ENCODE peak calls at places on chromosomes 4 and X, in five cellular contexts. One of them, this sample, is unnamed.

GRCh38 chr4:84596826-84597225 is 13.9 kb downstream of the CDS1 start:
- DNase-seq in bronchial epithelial cell: peak
- DNase-seq in retinal pigment epithelial cell: no peak
- DNase-seq in neural progenitor cell: no peak
- DNase-seq in right cardiac atrium: no peak
- DNase-seq in this sample: no peak

GRCh38 chr4:3677671-3678070 is 88.5 kb upstream of the ADRA2C start:
- DNase-seq in neural progenitor cell: no peak
- DNase-seq in bronchial epithelial cell: no peak
- DNase-seq in right cardiac atrium: no peak
- DNase-seq in retinal pigment epithelial cell: no peak
- DNase-seq in this sample: no peak

GRCh38 chr4:51840791-51841190 is 2.2 kb upstream of the DCUN1D4 start:
- DNase-seq in right cardiac atrium: no peak
- DNase-seq in neural progenitor cell: no peak
- DNase-seq in bronchial epithelial cell: no peak
- DNase-seq in retinal pigment epithelial cell: no peak
- DNase-seq in this sample: no peak

GRCh38 chrX:47313056-47313455 is 57.3 kb upstream of the ZNF157 start:
- DNase-seq in bronchial epithelial cell: no peak
- DNase-seq in neural progenitor cell: no peak
- DNase-seq in retinal pigment epithelial cell: no peak
- DNase-seq in right cardiac atrium: no peak
- DNase-seq in this sample: no peak

GRCh38 chr4:183757105-183757504 is 98.0 kb downstream of the TRAPPC11 start:
- DNase-seq in retinal pigment epithelial cell: no peak
- DNase-seq in right cardiac atrium: no peak
- DNase-seq in neural progenitor cell: no peak
- DNase-seq in bronchial epithelial cell: peak
- DNase-seq in this sample: peak

GRCh38 chr4:76535603-76536380 is 100.8 kb downstream of the SHROOM3 start:
- DNase-seq in retinal pigment epithelial cell: no peak
- DNase-seq in bronchial epithelial cell: no peak
- DNase-seq in neural progenitor cell: no peak
- DNase-seq in right cardiac atrium: no peak
- DNase-seq in this sample: no peak

GRCh38 chr4:184433258-184433892 is 41.0 kb downstream of the IRF2 start:
- DNase-seq in right cardiac atrium: no peak
- DNase-seq in neural progenitor cell: no peak
- DNase-seq in retinal pigment epithelial cell: no peak
- DNase-seq in bronchial epithelial cell: no peak
- DNase-seq in this sample: no peak

GRCh38 chr4:149752729-149753128 is 62.9 kb downstream of the IQCM start:
- DNase-seq in retinal pigment epithelial cell: no peak
- DNase-seq in bronchial epithelial cell: peak
- DNase-seq in right cardiac atrium: no peak
- DNase-seq in neural progenitor cell: no peak
- DNase-seq in this sample: no peak

GRCh38 chr4:55181606-55182005 is 56.2 kb upstream of the KDR start:
- DNase-seq in retinal pigment epithelial cell: peak
- DNase-seq in neural progenitor cell: no peak
- DNase-seq in right cardiac atrium: no peak
- DNase-seq in bronchial epithelial cell: no peak
- DNase-seq in this sample: no peak

GRCh38 chrX:82218361-82218760 is 1016.5 kb downstream of the SH3BGRL start:
- DNase-seq in right cardiac atrium: no peak
- DNase-seq in bronchial epithelial cell: peak
- DNase-seq in retinal pigment epithelial cell: no peak
- DNase-seq in neural progenitor cell: peak
- DNase-seq in this sample: peak

GRCh38 chr4:41933997-41934812 is 1.0 kb upstream of the TMEM33 start:
- DNase-seq in bronchial epithelial cell: no peak
- DNase-seq in retinal pigment epithelial cell: no peak
- DNase-seq in right cardiac atrium: no peak
- DNase-seq in neural progenitor cell: no peak
- DNase-seq in this sample: no peak

GRCh38 chrX:39856472-39857121 is 241.2 kb downstream of the BCOR start:
- DNase-seq in retinal pigment epithelial cell: no peak
- DNase-seq in right cardiac atrium: no peak
- DNase-seq in bronchial epithelial cell: no peak
- DNase-seq in neural progenitor cell: no peak
- DNase-seq in this sample: no peak

GRCh38 chr4:7938513-7939376 is 916 bp downstream of the AFAP1 start:
- DNase-seq in neural progenitor cell: peak
- DNase-seq in bronchial epithelial cell: peak
- DNase-seq in retinal pigment epithelial cell: no peak
- DNase-seq in right cardiac atrium: peak
- DNase-seq in this sample: no peak

GRCh38 chr4:10315638-10316037 is 141.6 kb downstream of the ZNF518B start:
- DNase-seq in neural progenitor cell: no peak
- DNase-seq in bronchial epithelial cell: no peak
- DNase-seq in retinal pigment epithelial cell: no peak
- DNase-seq in right cardiac atrium: no peak
- DNase-seq in this sample: no peak

GRCh38 chr4:56040842-56041241 is 92.1 kb downstream of the CEP135 start:
- DNase-seq in right cardiac atrium: no peak
- DNase-seq in bronchial epithelial cell: no peak
- DNase-seq in retinal pigment epithelial cell: no peak
- DNase-seq in neural progenitor cell: no peak
- DNase-seq in this sample: peak

GRCh38 chr4:45453258-45453841 is 670.5 kb downstream of the GABRG1 start:
- DNase-seq in bronchial epithelial cell: peak
- DNase-seq in right cardiac atrium: no peak
- DNase-seq in neural progenitor cell: peak
- DNase-seq in retinal pigment epithelial cell: no peak
- DNase-seq in this sample: peak

GRCh38 chr4:57911203-57911602 is 801.0 kb upstream of the IGFBP7 start:
- DNase-seq in retinal pigment epithelial cell: no peak
- DNase-seq in bronchial epithelial cell: no peak
- DNase-seq in right cardiac atrium: no peak
- DNase-seq in neural progenitor cell: no peak
- DNase-seq in this sample: peak

GRCh38 chr4:21366312-21366711 is 582.3 kb downstream of the KCNIP4 start:
- DNase-seq in bronchial epithelial cell: no peak
- DNase-seq in neural progenitor cell: no peak
- DNase-seq in retinal pigment epithelial cell: peak
- DNase-seq in right cardiac atrium: no peak
- DNase-seq in this sample: no peak

GRCh38 chrX:138298268-138298667 is 413.2 kb downstream of the FGF13 start:
- DNase-seq in right cardiac atrium: no peak
- DNase-seq in retinal pigment epithelial cell: no peak
- DNase-seq in bronchial epithelial cell: peak
- DNase-seq in neural progenitor cell: no peak
- DNase-seq in this sample: no peak

GRCh38 chr4:83231620-83232056 is 53.0 kb downstream of the COQ2 start:
- DNase-seq in neural progenitor cell: no peak
- DNase-seq in retinal pigment epithelial cell: no peak
- DNase-seq in bronchial epithelial cell: peak
- DNase-seq in right cardiac atrium: no peak
- DNase-seq in this sample: no peak

GRCh38 chrX:107449490-107450175 is at the start of gene FRMPD3:
- DNase-seq in neural progenitor cell: peak
- DNase-seq in right cardiac atrium: peak
- DNase-seq in retinal pigment epithelial cell: no peak
- DNase-seq in bronchial epithelial cell: no peak
- DNase-seq in this sample: no peak

GRCh38 chr4:114056599-114056998 is 77.2 kb upstream of the ARSJ start:
- DNase-seq in bronchial epithelial cell: no peak
- DNase-seq in neural progenitor cell: no peak
- DNase-seq in retinal pigment epithelial cell: no peak
- DNase-seq in right cardiac atrium: no peak
- DNase-seq in this sample: no peak

GRCh38 chr4:57064120-57064519 is 46.1 kb downstream of the IGFBP7 start:
- DNase-seq in retinal pigment epithelial cell: no peak
- DNase-seq in bronchial epithelial cell: peak
- DNase-seq in neural progenitor cell: no peak
- DNase-seq in right cardiac atrium: no peak
- DNase-seq in this sample: no peak

GRCh38 chr4:38858097-38858420 is 1.4 kb upstream of the TLR6 start:
- DNase-seq in neural progenitor cell: no peak
- DNase-seq in right cardiac atrium: no peak
- DNase-seq in bronchial epithelial cell: no peak
- DNase-seq in retinal pigment epithelial cell: no peak
- DNase-seq in this sample: no peak
- H3K4me3 ChIP-seq in neural progenitor cell: no peak
- H3K4me3 ChIP-seq in right cardiac atrium: no peak
- H3K4me3 ChIP-seq in bronchial epithelial cell: no peak
- H3K4me3 ChIP-seq in retinal pigment epithelial cell: no peak
- H3K4me3 ChIP-seq in this sample: no peak

DNA sequence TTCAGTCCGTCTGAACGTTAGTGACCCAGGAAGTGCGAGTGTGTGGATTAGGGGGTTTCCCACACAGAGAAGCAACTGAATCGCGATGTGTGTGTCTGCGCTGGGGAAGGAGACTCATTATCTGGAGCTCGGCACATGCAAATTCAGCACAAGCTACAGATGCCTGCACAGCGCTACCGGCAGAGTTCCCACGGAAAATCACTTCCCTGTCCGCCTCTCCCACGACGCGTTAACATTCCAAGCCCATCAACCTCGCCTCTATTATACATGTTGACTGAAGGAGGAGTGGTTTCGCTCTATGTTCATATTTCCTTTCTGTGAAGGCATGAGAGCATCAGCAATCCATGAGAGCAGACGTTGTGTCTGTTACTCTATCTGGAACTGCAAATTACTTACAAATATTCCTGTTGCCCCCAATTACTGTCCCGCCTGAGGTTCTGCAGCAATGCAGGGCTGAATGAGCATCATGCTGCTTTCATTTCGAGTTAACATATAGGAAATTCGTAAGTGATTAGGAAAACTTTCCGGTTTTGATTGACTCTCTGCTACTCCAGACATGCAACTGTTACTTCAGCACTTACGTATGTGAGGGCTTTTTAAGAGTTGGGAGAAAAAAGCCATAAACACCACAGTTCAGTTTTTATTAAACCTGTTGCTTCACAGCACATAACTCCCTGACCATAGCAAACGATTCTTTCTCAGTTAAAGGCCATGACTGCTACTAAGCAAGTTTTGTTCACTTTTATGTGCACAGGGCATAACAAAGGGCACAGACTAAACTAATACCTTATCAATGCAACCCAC is 15.0 kb upstream of the MTNR1A start:
- DNase-seq in bronchial epithelial cell: peak
- DNase-seq in neural progenitor cell: peak
- DNase-seq in right cardiac atrium: no peak
- DNase-seq in retinal pigment epithelial cell: peak
- DNase-seq in this sample: peak
- H3K4me3 ChIP-seq in bronchial epithelial cell: no peak
- H3K4me3 ChIP-seq in neural progenitor cell: no peak
- H3K4me3 ChIP-seq in right cardiac atrium: peak
- H3K4me3 ChIP-seq in retinal pigment epithelial cell: peak
- H3K4me3 ChIP-seq in this sample: peak

DNA sequence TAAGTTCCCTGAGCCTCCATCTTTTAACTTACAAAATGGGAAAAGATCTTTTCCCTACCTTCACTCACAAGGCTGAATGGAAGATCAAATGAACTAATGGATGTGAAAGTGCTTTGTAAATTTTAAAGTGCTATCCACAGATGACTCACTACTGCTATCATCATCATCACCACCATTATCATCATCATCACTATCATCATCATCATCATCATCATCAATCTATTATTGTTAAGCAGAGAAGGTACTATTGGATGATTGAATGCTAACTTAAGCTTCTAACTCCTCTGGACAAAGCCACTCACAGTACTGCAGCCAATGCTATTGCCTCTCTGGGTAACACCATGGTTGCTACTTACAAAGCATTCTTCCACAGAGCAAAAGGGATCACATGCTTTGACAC is 1.9 kb downstream of the FRMD7 start:
- DNase-seq in right cardiac atrium: no peak
- DNase-seq in neural progenitor cell: no peak
- DNase-seq in retinal pigment epithelial cell: no peak
- DNase-seq in bronchial epithelial cell: no peak
- DNase-seq in this sample: no peak
- H3K4me3 ChIP-seq in right cardiac atrium: no peak
- H3K4me3 ChIP-seq in neural progenitor cell: no peak
- H3K4me3 ChIP-seq in retinal pigment epithelial cell: no peak
- H3K4me3 ChIP-seq in bronchial epithelial cell: no peak
- H3K4me3 ChIP-seq in this sample: no peak

DNA sequence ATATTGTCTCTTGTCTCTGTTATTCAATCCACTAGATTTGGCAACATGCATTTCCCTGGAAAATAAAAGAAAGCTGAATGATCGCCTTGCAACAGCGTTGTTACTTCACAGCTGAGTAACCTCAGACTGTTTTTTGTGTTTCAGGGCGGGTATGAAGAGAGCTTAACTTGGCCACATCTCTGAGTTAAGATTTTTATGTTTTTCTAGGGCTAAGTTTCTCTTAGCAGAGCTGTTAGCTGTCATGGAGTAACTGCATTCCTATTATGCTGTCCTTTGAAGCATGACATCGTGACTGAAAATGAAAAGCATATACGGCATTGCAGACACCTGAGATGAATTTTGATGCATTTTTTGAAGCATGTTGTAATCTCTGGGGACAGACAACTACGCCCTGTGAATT is 1798.9 kb downstream of the PCDH7 start:
- DNase-seq in retinal pigment epithelial cell: no peak
- DNase-seq in bronchial epithelial cell: peak
- DNase-seq in right cardiac atrium: no peak
- DNase-seq in neural progenitor cell: no peak
- DNase-seq in this sample: peak
- H3K4me3 ChIP-seq in retinal pigment epithelial cell: no peak
- H3K4me3 ChIP-seq in bronchial epithelial cell: no peak
- H3K4me3 ChIP-seq in right cardiac atrium: no peak
- H3K4me3 ChIP-seq in neural progenitor cell: no peak
- H3K4me3 ChIP-seq in this sample: peak

DNA sequence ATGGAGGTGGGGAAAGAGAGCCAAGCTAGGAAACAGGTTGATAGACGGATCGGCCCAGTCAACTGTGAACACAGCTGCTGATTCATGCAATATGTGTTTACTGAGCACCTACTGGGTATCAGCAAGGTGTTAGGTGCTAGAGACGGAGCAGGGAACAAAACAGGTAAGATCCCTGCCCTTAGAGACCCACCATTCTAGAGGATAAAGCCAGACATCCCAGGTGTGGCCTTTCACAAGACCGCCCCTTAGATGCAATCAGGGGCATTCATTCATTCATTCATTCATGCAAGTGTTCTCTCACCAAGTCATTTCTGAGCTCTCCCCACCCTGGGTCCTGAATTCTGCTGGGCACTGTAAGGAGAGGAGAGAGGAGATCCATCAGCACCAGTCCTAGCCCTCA is 20.2 kb upstream of the MTM1 start:
- DNase-seq in right cardiac atrium: no peak
- DNase-seq in retinal pigment epithelial cell: no peak
- DNase-seq in neural progenitor cell: no peak
- DNase-seq in bronchial epithelial cell: no peak
- DNase-seq in this sample: no peak
- H3K4me3 ChIP-seq in right cardiac atrium: no peak
- H3K4me3 ChIP-seq in retinal pigment epithelial cell: no peak
- H3K4me3 ChIP-seq in neural progenitor cell: no peak
- H3K4me3 ChIP-seq in bronchial epithelial cell: no peak
- H3K4me3 ChIP-seq in this sample: peak

DNA sequence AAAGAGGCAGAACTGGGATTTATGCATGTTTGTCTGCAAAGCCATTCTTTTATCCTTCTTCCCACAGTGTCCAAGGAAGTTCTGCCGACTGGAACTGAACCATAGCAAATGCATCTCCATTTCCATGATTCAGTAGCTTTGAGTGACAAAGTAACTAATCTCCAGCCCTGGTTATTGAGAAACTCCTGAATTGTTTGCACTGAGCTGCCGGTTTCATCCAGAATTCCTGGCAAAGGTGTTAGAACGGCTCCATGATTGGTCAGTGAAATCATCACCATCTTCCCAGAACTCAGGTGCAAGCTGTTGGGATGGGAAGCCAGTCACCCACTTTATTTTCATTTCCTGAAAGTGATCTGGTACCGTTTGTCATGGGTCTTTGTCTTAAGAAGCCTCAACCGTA is 47.0 kb upstream of the SLC34A2 start:
- DNase-seq in neural progenitor cell: no peak
- DNase-seq in bronchial epithelial cell: peak
- DNase-seq in right cardiac atrium: no peak
- DNase-seq in retinal pigment epithelial cell: no peak
- DNase-seq in this sample: peak
- H3K4me3 ChIP-seq in neural progenitor cell: no peak
- H3K4me3 ChIP-seq in bronchial epithelial cell: no peak
- H3K4me3 ChIP-seq in right cardiac atrium: no peak
- H3K4me3 ChIP-seq in retinal pigment epithelial cell: no peak
- H3K4me3 ChIP-seq in this sample: no peak

This sample was measured in epithelial cell of proximal tubule.